ENCODE peak calls at places on chromosomes 4 and X, in four cellular contexts. Z is CD4-positive, alpha-beta T cell; I is brain microvascular endothelial cell; Y is OCI-LY7. B is an unnamed sample.

GRCh38 chr4:155012469-155012868 is 196.0 kb upstream of the NPY2R start:
- DNase-seq in Z (no peak), I (no peak), Y (no peak), B (no peak)

GRCh38 chr4:80492761-80493160 is 157.2 kb downstream of the CFAP299 start:
- DNase-seq in Z (peak; percentile 39), I (no peak), Y (peak; percentile 27), B (no peak)

GRCh38 chr4:109406337-109406931 is 27.2 kb upstream of the SEC24B start:
- DNase-seq in Y (peak; percentile 67), Z (no peak), I (peak; percentile 54), B (no peak)

GRCh38 chr4:84948056-84948455 is 18.4 kb downstream of the WDFY3 start:
- DNase-seq in I (no peak), Z (no peak), Y (no peak), B (no peak)

GRCh38 chr4:141713771-141714445 is 77.5 kb downstream of the IL15 start:
- DNase-seq in Z (no peak), Y (no peak), I (peak; percentile 40), B (no peak)

GRCh38 chr4:182578402-182578801 is 335.2 kb downstream of the TENM3 start:
- DNase-seq in Y (no peak), I (peak; percentile 81), Z (no peak), B (no peak)

GRCh38 chr4:146051724-146052396 is 113.2 kb upstream of the ZNF827 start:
- DNase-seq in Z (no peak), I (peak; percentile 61), Y (no peak), B (no peak)

GRCh38 chr4:113953888-113954287 is 25.6 kb downstream of the ARSJ start:
- DNase-seq in Z (no peak), Y (no peak), I (no peak), B (no peak)

GRCh38 chrX:20653070-20653469 is 386.4 kb upstream of the RPS6KA3 start:
- DNase-seq in Y (no peak), Z (no peak), I (no peak), B (no peak)

GRCh38 chrX:9267415-9267814 is 197.4 kb upstream of the TBL1X start:
- DNase-seq in Z (no peak), Y (no peak), I (no peak), B (no peak)

DNA sequence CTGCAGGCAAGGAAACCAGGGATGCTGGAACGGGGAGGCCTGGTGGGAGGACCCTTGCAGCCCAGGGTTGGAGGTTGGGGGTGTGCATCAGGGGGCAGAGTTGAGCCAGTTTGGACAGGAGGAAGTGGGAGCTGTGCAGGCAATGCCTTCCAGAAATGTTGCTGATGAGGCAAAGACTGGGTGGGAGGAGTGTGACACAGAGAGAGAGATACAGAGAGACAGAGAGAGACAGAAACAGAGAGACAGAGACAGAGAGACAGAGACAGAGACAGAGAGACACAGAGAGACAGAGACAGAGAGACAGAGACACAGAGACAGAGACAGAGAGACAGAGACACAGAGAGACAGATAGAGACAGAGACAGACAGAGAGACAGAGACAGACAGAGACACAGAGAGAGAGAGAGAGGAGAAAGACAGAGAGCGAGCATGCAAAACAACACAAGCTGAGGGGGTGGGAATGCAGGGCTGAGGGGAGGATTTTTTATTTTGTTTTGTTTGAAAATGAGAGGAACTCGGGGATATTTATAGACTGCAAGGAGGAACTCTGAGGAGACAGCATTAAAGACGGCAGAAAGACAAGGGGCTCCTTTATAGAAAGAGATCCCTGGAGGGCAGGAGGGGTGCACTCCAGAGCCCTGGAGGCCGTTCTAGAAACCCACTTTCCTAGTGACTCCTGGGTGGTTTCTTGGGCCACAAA is 1.9 kb upstream of the HAUS3 start:
- DNase-seq in Z (no peak), Y (peak; percentile 61), I (no peak), B (no peak)
- H3K27ac ChIP-seq in Z (no peak overlapping the region), Y (no peak overlapping the region), I (no peak overlapping the region), B (peak overlapping the region; percentile 33)

GRCh38 chr4:150127757-150128156 is 49.5 kb downstream of the DCLK2 start:
- DNase-seq in Y (no peak), I (no peak), Z (no peak), B (no peak)

GRCh38 chr4:150131581-150132228 is 53.5 kb downstream of the DCLK2 start:
- DNase-seq in I (no peak), Y (no peak), Z (no peak), B (no peak)

GRCh38 chr4:150126880-150127236 is 48.6 kb downstream of the DCLK2 start:
- DNase-seq in I (peak; percentile 53), Y (no peak), Z (no peak), B (no peak)

GRCh38 chr4:150133605-150134004 is 55.4 kb downstream of the DCLK2 start:
- DNase-seq in Z (no peak), I (no peak), Y (no peak), B (no peak)

DNA sequence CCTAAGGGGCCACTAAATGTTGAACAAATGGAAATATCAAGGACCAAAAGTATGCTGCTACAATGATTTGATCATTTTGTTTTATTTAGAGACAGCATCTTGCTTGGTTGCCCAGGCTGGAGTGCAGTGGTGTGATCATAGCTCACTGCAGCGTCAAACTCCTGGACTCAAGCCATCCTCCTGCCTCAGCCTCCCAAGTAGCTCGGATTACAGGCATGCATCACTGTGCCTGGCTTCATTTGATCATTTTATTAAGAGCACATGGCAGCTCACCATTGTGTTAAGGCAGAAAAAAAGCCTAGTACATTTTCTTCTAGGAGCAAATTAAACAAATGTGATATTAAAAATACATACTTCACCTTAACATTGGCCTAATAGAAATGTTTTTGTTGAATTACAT is 52.7 kb downstream of the DCLK2 start:
- DNase-seq in Y (no peak), I (peak; percentile 85), Z (no peak), B (no peak)
- H3K27ac ChIP-seq in Y (no peak overlapping the region), I (no peak overlapping the region), Z (no peak overlapping the region), B (no peak overlapping the region)

DNA sequence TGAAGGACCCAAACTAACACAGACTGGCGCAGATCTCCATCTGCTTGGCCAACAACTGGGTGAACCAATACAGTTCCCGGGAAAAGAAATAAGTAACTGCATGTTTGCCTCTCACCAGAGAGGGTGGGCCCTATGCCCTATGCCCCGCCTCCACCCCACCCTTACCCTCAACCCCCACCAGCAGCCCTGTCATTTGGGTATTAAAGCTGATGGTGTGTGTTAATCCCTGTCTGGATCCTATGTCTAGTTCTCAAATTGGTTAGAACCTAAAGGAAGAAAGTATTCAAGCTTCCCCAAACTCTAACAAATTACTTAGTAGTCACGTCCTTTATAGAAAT is 19.0 kb downstream of the SMPX start:
- DNase-seq in I (no peak), Y (no peak), Z (no peak), B (no peak)
- H3K27ac ChIP-seq in I (no peak overlapping the region), Y (no peak overlapping the region), Z (no peak overlapping the region), B (no peak overlapping the region)

DNA sequence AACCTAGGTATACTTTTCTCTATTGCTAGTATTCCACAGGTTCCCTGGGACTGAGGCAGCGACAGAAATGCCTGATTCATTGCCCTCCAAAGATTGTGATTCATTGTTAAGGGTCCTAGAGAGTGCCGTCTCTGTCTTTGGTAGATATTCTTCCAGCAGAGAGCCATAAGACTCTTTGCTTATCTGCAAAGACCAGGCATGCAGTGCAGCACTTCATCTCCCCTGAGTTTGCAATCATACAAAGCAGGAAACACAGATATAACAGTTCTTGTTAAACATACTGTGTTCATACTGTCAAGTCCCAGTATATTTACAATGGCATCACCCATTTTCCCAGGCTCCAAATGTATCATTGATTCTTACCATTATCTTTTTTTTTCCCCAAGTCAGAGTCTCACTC is 47.7 kb downstream of the KLF8 start:
- DNase-seq in Z (no peak), I (no peak), Y (no peak), B (no peak)
- H3K27ac ChIP-seq in Z (no peak overlapping the region), I (no peak overlapping the region), Y (no peak overlapping the region), B (no peak overlapping the region)

DNA sequence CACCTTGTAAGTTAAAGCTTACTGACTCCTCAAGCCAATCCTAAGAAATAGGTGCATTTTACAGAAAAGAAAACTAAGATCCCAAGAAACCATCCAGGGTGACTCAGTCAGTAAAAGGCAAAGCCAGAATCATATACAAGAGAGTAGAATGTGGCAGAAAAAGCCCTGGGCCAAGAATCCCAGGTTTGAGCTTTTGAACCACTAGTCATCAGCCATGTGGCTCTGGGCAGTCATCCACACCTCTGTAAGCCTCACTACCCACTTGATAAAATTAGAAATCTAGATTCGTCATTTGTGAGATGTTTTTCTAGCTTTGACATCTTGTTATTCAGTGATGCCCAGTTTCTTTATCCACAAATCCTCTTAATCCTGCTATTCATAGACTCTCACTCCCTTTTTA is 122.2 kb upstream of the PDE5A start:
- DNase-seq in Z (no peak), I (no peak), Y (no peak), B (no peak)
- H3K27ac ChIP-seq in Z (no peak overlapping the region), I (no peak overlapping the region), Y (no peak overlapping the region), B (no peak overlapping the region)

B was measured in substantia nigra.